ENCODE peak calls at places on chromosomes 13 and 19, in four cellular contexts. V is uterus; B is stimulated activated CD8-positive, alpha-beta memory T cell treated with anti-CD3 and anti-CD28 coated beads, Interleukin-15, amount 100 ng/mL, for 4 hours; H is activated T-cell treated with anti-CD3 and anti-CD28 coated beads for 1 hour. Y is an unnamed sample.

GRCh38 chr13:109737606-109738005 is 48.8 kb downstream of the IRS2 start:
- DNase-seq in B (no peak), V (no peak), H (no peak), Y (no peak)

GRCh38 chr13:113864303-113864890 is 521 bp upstream of the GAS6 start:
- DNase-seq in V (no peak), H (no peak), B (no peak), Y (no peak)

GRCh38 chr13:83312194-83312593 is 570.1 kb downstream of the SLITRK1 start:
- DNase-seq in B (no peak), V (no peak), H (no peak), Y (no peak)

GRCh38 chr19:33383722-33384292 is 10.3 kb downstream of the CEBPG start:
- DNase-seq in B (no peak), H (no peak), V (no peak), Y (no peak)

GRCh38 chr13:51451467-51452390 is 1.1 kb downstream of the INTS6 start:
- DNase-seq in B (peak), V (peak), H (peak), Y (peak)

GRCh38 chr13:113446488-113446854 is 6.8 kb downstream of the ADPRHL1 start:
- DNase-seq in B (no peak), V (no peak), H (no peak), Y (no peak)

GRCh38 chr19:48683349-48683748 is 10.5 kb upstream of the NTN5 start:
- DNase-seq in B (peak), H (peak), V (peak), Y (peak)

GRCh38 chr13:23870356-23871146 is 18.6 kb downstream of the MIPEP start:
- DNase-seq in H (no peak), B (no peak), V (no peak), Y (no peak)

GRCh38 chr13:106534844-106535551 is 464 bp downstream of the EFNB2 start:
- DNase-seq in B (no peak), H (no peak), V (no peak), Y (peak)

GRCh38 chr19:15332311-15332996 is at the start of gene BRD4:
- DNase-seq in V (peak), B (peak), H (peak), Y (peak)

GRCh38 chr13:110485604-110486003 is 75.9 kb downstream of the RAB20 start:
- DNase-seq in H (no peak), V (no peak), B (no peak), Y (no peak)

GRCh38 chr13:85148009-85148408 is 651.2 kb downstream of the SLITRK6 start:
- DNase-seq in B (no peak), H (no peak), V (no peak), Y (peak)

GRCh38 chr13:40379794-40380608 is 286.4 kb downstream of the FOXO1 start:
- DNase-seq in H (no peak), V (no peak), B (no peak), Y (no peak)

GRCh38 chr19:4303778-4304508 is 455 bp upstream of the FSD1 start:
- DNase-seq in B (no peak), H (no peak), V (no peak), Y (no peak)

Y was measured in cerebellum.